ENCODE peak calls at places on chromosomes 2 and 18, in seven cellular contexts. One of them, this sample, is unnamed.

GRCh38 chr2:151525872-151526271 is 116.2 kb downstream of the RIF1 start:
- DNase-seq in activated naive CD4-positive, alpha-beta T cell treated with anti-CD3 and anti-CD28 coated beads, Interleukin-2, amount 50 U/mL, for 16 hours: no peak
- DNase-seq in mesendoderm: no peak
- DNase-seq in NCI-H1694: no peak
- DNase-seq in LHCN-M2: no peak
- DNase-seq in fibroblast of gingiva: no peak
- DNase-seq in frontal cortex: no peak
- DNase-seq in this sample: no peak

GRCh38 chr18:13800505-13801259 is 23.3 kb upstream of the MC5R start:
- DNase-seq in NCI-H1694: no peak
- DNase-seq in frontal cortex: no peak
- DNase-seq in activated naive CD4-positive, alpha-beta T cell treated with anti-CD3 and anti-CD28 coated beads, Interleukin-2, amount 50 U/mL, for 16 hours: peak
- DNase-seq in fibroblast of gingiva: peak
- DNase-seq in LHCN-M2: peak
- DNase-seq in mesendoderm: peak
- DNase-seq in this sample: no peak

GRCh38 chr2:210392469-210392881 is 77.5 kb upstream of the MYL1 start:
- DNase-seq in LHCN-M2: no peak
- DNase-seq in fibroblast of gingiva: no peak
- DNase-seq in NCI-H1694: no peak
- DNase-seq in activated naive CD4-positive, alpha-beta T cell treated with anti-CD3 and anti-CD28 coated beads, Interleukin-2, amount 50 U/mL, for 16 hours: no peak
- DNase-seq in frontal cortex: no peak
- DNase-seq in mesendoderm: peak
- DNase-seq in this sample: no peak

GRCh38 chr2:85744771-85745601 is 8.8 kb upstream of the ATOH8 start:
- DNase-seq in LHCN-M2: peak
- DNase-seq in fibroblast of gingiva: peak
- DNase-seq in mesendoderm: no peak
- DNase-seq in NCI-H1694: peak
- DNase-seq in activated naive CD4-positive, alpha-beta T cell treated with anti-CD3 and anti-CD28 coated beads, Interleukin-2, amount 50 U/mL, for 16 hours: no peak
- DNase-seq in frontal cortex: no peak
- DNase-seq in this sample: no peak

GRCh38 chr2:196464311-196464710 is 175.2 kb upstream of the CCDC150 start:
- DNase-seq in fibroblast of gingiva: peak
- DNase-seq in LHCN-M2: peak
- DNase-seq in NCI-H1694: no peak
- DNase-seq in mesendoderm: no peak
- DNase-seq in activated naive CD4-positive, alpha-beta T cell treated with anti-CD3 and anti-CD28 coated beads, Interleukin-2, amount 50 U/mL, for 16 hours: no peak
- DNase-seq in frontal cortex: no peak
- DNase-seq in this sample: no peak

GRCh38 chr2:79831919-79832318 is 319.1 kb downstream of the CTNNA2 start:
- DNase-seq in frontal cortex: no peak
- DNase-seq in mesendoderm: no peak
- DNase-seq in fibroblast of gingiva: no peak
- DNase-seq in NCI-H1694: no peak
- DNase-seq in activated naive CD4-positive, alpha-beta T cell treated with anti-CD3 and anti-CD28 coated beads, Interleukin-2, amount 50 U/mL, for 16 hours: no peak
- DNase-seq in LHCN-M2: no peak
- DNase-seq in this sample: no peak

GRCh38 chr2:39947294-39948015 is 168.4 kb upstream of the THUMPD2 start:
- DNase-seq in frontal cortex: no peak
- DNase-seq in activated naive CD4-positive, alpha-beta T cell treated with anti-CD3 and anti-CD28 coated beads, Interleukin-2, amount 50 U/mL, for 16 hours: no peak
- DNase-seq in mesendoderm: no peak
- DNase-seq in NCI-H1694: no peak
- DNase-seq in LHCN-M2: peak
- DNase-seq in fibroblast of gingiva: no peak
- DNase-seq in this sample: no peak

GRCh38 chr2:142065700-142066099 is 65.1 kb downstream of the LRP1B start:
- DNase-seq in mesendoderm: no peak
- DNase-seq in NCI-H1694: no peak
- DNase-seq in frontal cortex: no peak
- DNase-seq in fibroblast of gingiva: no peak
- DNase-seq in LHCN-M2: no peak
- DNase-seq in activated naive CD4-positive, alpha-beta T cell treated with anti-CD3 and anti-CD28 coated beads, Interleukin-2, amount 50 U/mL, for 16 hours: no peak
- DNase-seq in this sample: no peak

GRCh38 chr18:68667121-68667520 is 47.8 kb downstream of the TMX3 start:
- DNase-seq in activated naive CD4-positive, alpha-beta T cell treated with anti-CD3 and anti-CD28 coated beads, Interleukin-2, amount 50 U/mL, for 16 hours: no peak
- DNase-seq in mesendoderm: no peak
- DNase-seq in frontal cortex: no peak
- DNase-seq in NCI-H1694: no peak
- DNase-seq in fibroblast of gingiva: peak
- DNase-seq in LHCN-M2: no peak
- DNase-seq in this sample: no peak

This sample was measured in KG1.